ENCODE peak calls at places on chromosomes 6 and 20, in nine cellular contexts. One of them, this sample, is unnamed.

GRCh38 chr6:75372884-75373283 is 88.3 kb upstream of the TMEM30A start:
- DNase-seq in non-pigmented ciliary epithelial cell: no peak
- DNase-seq in NCI-H748 treated with DMSO at 0.1 percent for 48 hours: no peak
- DNase-seq in effector memory CD4-positive, alpha-beta T cell: no peak
- DNase-seq in psoas muscle: no peak
- DNase-seq in NCI-H2081: no peak
- DNase-seq in mesendoderm: no peak
- DNase-seq in NCI-H146: no peak
- DNase-seq in A549: no peak
- DNase-seq in this sample: no peak

GRCh38 chr6:123830110-123830509 is 26.4 kb downstream of the NKAIN2 start:
- DNase-seq in NCI-H146: no peak
- DNase-seq in effector memory CD4-positive, alpha-beta T cell: no peak
- DNase-seq in psoas muscle: no peak
- DNase-seq in A549: no peak
- DNase-seq in non-pigmented ciliary epithelial cell: no peak
- DNase-seq in mesendoderm: peak; percentile 84
- DNase-seq in NCI-H748 treated with DMSO at 0.1 percent for 48 hours: no peak
- DNase-seq in NCI-H2081: peak; percentile 21
- DNase-seq in this sample: no peak

GRCh38 chr20:6767536-6768227 is at the start of gene BMP2:
- DNase-seq in psoas muscle: peak; percentile 74
- DNase-seq in non-pigmented ciliary epithelial cell: no peak
- DNase-seq in NCI-H146: peak; percentile 78
- DNase-seq in A549: peak; percentile 29
- DNase-seq in mesendoderm: peak; percentile 84
- DNase-seq in NCI-H2081: peak; percentile 77
- DNase-seq in NCI-H748 treated with DMSO at 0.1 percent for 48 hours: peak; percentile 56
- DNase-seq in effector memory CD4-positive, alpha-beta T cell: no peak
- DNase-seq in this sample: no peak

GRCh38 chr20:48609491-48609978 is 218.3 kb downstream of the PREX1 start:
- DNase-seq in effector memory CD4-positive, alpha-beta T cell: no peak
- DNase-seq in A549: no peak
- DNase-seq in NCI-H146: no peak
- DNase-seq in non-pigmented ciliary epithelial cell: no peak
- DNase-seq in psoas muscle: no peak
- DNase-seq in NCI-H2081: no peak
- DNase-seq in mesendoderm: no peak
- DNase-seq in NCI-H748 treated with DMSO at 0.1 percent for 48 hours: no peak
- DNase-seq in this sample: no peak

GRCh38 chr6:14596410-14596809 is 478.8 kb downstream of the CD83 start:
- DNase-seq in NCI-H2081: no peak
- DNase-seq in psoas muscle: no peak
- DNase-seq in NCI-H748 treated with DMSO at 0.1 percent for 48 hours: no peak
- DNase-seq in NCI-H146: no peak
- DNase-seq in effector memory CD4-positive, alpha-beta T cell: no peak
- DNase-seq in mesendoderm: peak; percentile 32
- DNase-seq in A549: peak; percentile 5
- DNase-seq in non-pigmented ciliary epithelial cell: peak; percentile 47
- DNase-seq in this sample: no peak

GRCh38 chr20:49747707-49748524 is 34.2 kb upstream of the B4GALT5 start:
- DNase-seq in NCI-H748 treated with DMSO at 0.1 percent for 48 hours: no peak
- DNase-seq in non-pigmented ciliary epithelial cell: no peak
- DNase-seq in A549: no peak
- DNase-seq in NCI-H2081: no peak
- DNase-seq in psoas muscle: peak; percentile 97
- DNase-seq in effector memory CD4-positive, alpha-beta T cell: no peak
- DNase-seq in NCI-H146: no peak
- DNase-seq in mesendoderm: no peak
- DNase-seq in this sample: no peak

GRCh38 chr20:50546729-50547314 is 36.6 kb downstream of the PTPN1 start:
- DNase-seq in non-pigmented ciliary epithelial cell: no peak
- DNase-seq in A549: no peak
- DNase-seq in NCI-H146: no peak
- DNase-seq in mesendoderm: no peak
- DNase-seq in effector memory CD4-positive, alpha-beta T cell: no peak
- DNase-seq in NCI-H2081: no peak
- DNase-seq in NCI-H748 treated with DMSO at 0.1 percent for 48 hours: no peak
- DNase-seq in psoas muscle: no peak
- DNase-seq in this sample: no peak

GRCh38 chr20:35776513-35777101 is 4.8 kb downstream of the PHF20 start:
- DNase-seq in effector memory CD4-positive, alpha-beta T cell: no peak
- DNase-seq in NCI-H2081: peak; percentile 50
- DNase-seq in NCI-H146: peak; percentile 21
- DNase-seq in non-pigmented ciliary epithelial cell: no peak
- DNase-seq in psoas muscle: peak; percentile 75
- DNase-seq in NCI-H748 treated with DMSO at 0.1 percent for 48 hours: no peak
- DNase-seq in A549: no peak
- DNase-seq in mesendoderm: no peak
- DNase-seq in this sample: no peak

GRCh38 chr6:8070718-8071117 is 6.5 kb upstream of the BLOC1S5 start:
- DNase-seq in A549: no peak
- DNase-seq in NCI-H146: no peak
- DNase-seq in NCI-H748 treated with DMSO at 0.1 percent for 48 hours: no peak
- DNase-seq in effector memory CD4-positive, alpha-beta T cell: no peak
- DNase-seq in non-pigmented ciliary epithelial cell: no peak
- DNase-seq in psoas muscle: no peak
- DNase-seq in NCI-H2081: no peak
- DNase-seq in mesendoderm: no peak
- DNase-seq in this sample: no peak

GRCh38 chr6:26327450-26328264 is 37.3 kb upstream of the BTN3A2 start:
- DNase-seq in mesendoderm: peak; percentile 91
- DNase-seq in effector memory CD4-positive, alpha-beta T cell: peak; percentile 35
- DNase-seq in NCI-H2081: peak; percentile 64
- DNase-seq in A549: no peak
- DNase-seq in non-pigmented ciliary epithelial cell: no peak
- DNase-seq in psoas muscle: no peak
- DNase-seq in NCI-H748 treated with DMSO at 0.1 percent for 48 hours: peak; percentile 89
- DNase-seq in NCI-H146: peak; percentile 41
- DNase-seq in this sample: no peak

GRCh38 chr6:143224516-143224915 is 163.8 kb downstream of the AIG1 start:
- DNase-seq in NCI-H146: no peak
- DNase-seq in non-pigmented ciliary epithelial cell: no peak
- DNase-seq in NCI-H748 treated with DMSO at 0.1 percent for 48 hours: no peak
- DNase-seq in effector memory CD4-positive, alpha-beta T cell: no peak
- DNase-seq in mesendoderm: no peak
- DNase-seq in A549: no peak
- DNase-seq in NCI-H2081: no peak
- DNase-seq in psoas muscle: no peak
- DNase-seq in this sample: no peak

GRCh38 chr6:170388113-170388512 is 81.6 kb downstream of the FAM120B start:
- DNase-seq in A549: no peak
- DNase-seq in psoas muscle: no peak
- DNase-seq in NCI-H748 treated with DMSO at 0.1 percent for 48 hours: no peak
- DNase-seq in NCI-H146: no peak
- DNase-seq in effector memory CD4-positive, alpha-beta T cell: no peak
- DNase-seq in NCI-H2081: no peak
- DNase-seq in mesendoderm: no peak
- DNase-seq in non-pigmented ciliary epithelial cell: peak; percentile 80
- DNase-seq in this sample: peak; percentile 77

GRCh38 chr6:170433163-170434095 is 119.7 kb downstream of the PSMB1 start:
- DNase-seq in effector memory CD4-positive, alpha-beta T cell: no peak
- DNase-seq in NCI-H748 treated with DMSO at 0.1 percent for 48 hours: no peak
- DNase-seq in psoas muscle: no peak
- DNase-seq in NCI-H146: no peak
- DNase-seq in NCI-H2081: no peak
- DNase-seq in non-pigmented ciliary epithelial cell: no peak
- DNase-seq in mesendoderm: no peak
- DNase-seq in A549: no peak
- DNase-seq in this sample: no peak

GRCh38 chr6:152271681-152272464 is 365.3 kb downstream of the SYNE1 start:
- DNase-seq in NCI-H748 treated with DMSO at 0.1 percent for 48 hours: no peak
- DNase-seq in non-pigmented ciliary epithelial cell: no peak
- DNase-seq in mesendoderm: peak; percentile 84
- DNase-seq in psoas muscle: no peak
- DNase-seq in effector memory CD4-positive, alpha-beta T cell: no peak
- DNase-seq in NCI-H2081: no peak
- DNase-seq in A549: no peak
- DNase-seq in NCI-H146: no peak
- DNase-seq in this sample: peak; percentile 14

GRCh38 chr20:7989379-7989778 is 30.2 kb downstream of the TMX4 start:
- DNase-seq in effector memory CD4-positive, alpha-beta T cell: no peak
- DNase-seq in NCI-H2081: no peak
- DNase-seq in NCI-H748 treated with DMSO at 0.1 percent for 48 hours: no peak
- DNase-seq in psoas muscle: no peak
- DNase-seq in mesendoderm: no peak
- DNase-seq in NCI-H146: no peak
- DNase-seq in non-pigmented ciliary epithelial cell: no peak
- DNase-seq in A549: no peak
- DNase-seq in this sample: no peak

GRCh38 chr20:50373674-50374286 is 136.4 kb upstream of the PTPN1 start:
- DNase-seq in NCI-H748 treated with DMSO at 0.1 percent for 48 hours: no peak
- DNase-seq in NCI-H2081: no peak
- DNase-seq in mesendoderm: peak; percentile 14
- DNase-seq in effector memory CD4-positive, alpha-beta T cell: no peak
- DNase-seq in A549: peak; percentile 43
- DNase-seq in non-pigmented ciliary epithelial cell: no peak
- DNase-seq in NCI-H146: no peak
- DNase-seq in psoas muscle: no peak
- DNase-seq in this sample: no peak

GRCh38 chr6:16436550-16436949 is 198.2 kb downstream of the GMPR start:
- DNase-seq in NCI-H146: no peak
- DNase-seq in non-pigmented ciliary epithelial cell: no peak
- DNase-seq in NCI-H748 treated with DMSO at 0.1 percent for 48 hours: no peak
- DNase-seq in A549: no peak
- DNase-seq in psoas muscle: no peak
- DNase-seq in NCI-H2081: no peak
- DNase-seq in mesendoderm: no peak
- DNase-seq in effector memory CD4-positive, alpha-beta T cell: no peak
- DNase-seq in this sample: no peak

GRCh38 chr6:42279144-42279781 is 61.6 kb upstream of the MRPS10 start:
- DNase-seq in mesendoderm: no peak
- DNase-seq in psoas muscle: peak; percentile 59
- DNase-seq in NCI-H146: no peak
- DNase-seq in A549: peak; percentile 15
- DNase-seq in effector memory CD4-positive, alpha-beta T cell: no peak
- DNase-seq in NCI-H2081: no peak
- DNase-seq in NCI-H748 treated with DMSO at 0.1 percent for 48 hours: no peak
- DNase-seq in non-pigmented ciliary epithelial cell: no peak
- DNase-seq in this sample: no peak

GRCh38 chr20:17969276-17969883 is 562 bp downstream of the MGME1 start:
- DNase-seq in NCI-H146: peak; percentile 61
- DNase-seq in NCI-H2081: peak; percentile 47
- DNase-seq in NCI-H748 treated with DMSO at 0.1 percent for 48 hours: peak; percentile 47
- DNase-seq in psoas muscle: peak; percentile 72
- DNase-seq in effector memory CD4-positive, alpha-beta T cell: peak; percentile 30
- DNase-seq in non-pigmented ciliary epithelial cell: no peak
- DNase-seq in mesendoderm: peak; percentile 86
- DNase-seq in A549: peak; percentile 70
- DNase-seq in this sample: no peak

GRCh38 chr6:10033223-10033829 is 381.5 kb downstream of the TFAP2A start:
- DNase-seq in NCI-H146: peak; percentile 46
- DNase-seq in non-pigmented ciliary epithelial cell: peak; percentile 8
- DNase-seq in NCI-H2081: peak; percentile 30
- DNase-seq in A549: peak; percentile 54
- DNase-seq in mesendoderm: peak; percentile 88
- DNase-seq in effector memory CD4-positive, alpha-beta T cell: no peak
- DNase-seq in psoas muscle: no peak
- DNase-seq in NCI-H748 treated with DMSO at 0.1 percent for 48 hours: peak; percentile 84
- DNase-seq in this sample: no peak

GRCh38 chr20:59402697-59403096 is 102.3 kb downstream of the EDN3 start:
- DNase-seq in mesendoderm: peak; percentile 19
- DNase-seq in effector memory CD4-positive, alpha-beta T cell: no peak
- DNase-seq in NCI-H748 treated with DMSO at 0.1 percent for 48 hours: peak; percentile 55
- DNase-seq in non-pigmented ciliary epithelial cell: no peak
- DNase-seq in psoas muscle: no peak
- DNase-seq in NCI-H146: peak; percentile 4
- DNase-seq in NCI-H2081: no peak
- DNase-seq in A549: no peak
- DNase-seq in this sample: no peak

GRCh38 chr6:167678102-167679101 is 148.3 kb upstream of the AFDN start:
- DNase-seq in mesendoderm: peak; percentile 52
- DNase-seq in NCI-H146: no peak
- DNase-seq in NCI-H748 treated with DMSO at 0.1 percent for 48 hours: no peak
- DNase-seq in non-pigmented ciliary epithelial cell: no peak
- DNase-seq in A549: no peak
- DNase-seq in psoas muscle: peak; percentile 67
- DNase-seq in NCI-H2081: no peak
- DNase-seq in effector memory CD4-positive, alpha-beta T cell: no peak
- DNase-seq in this sample: no peak

GRCh38 chr6:42441661-42442081 is 10.1 kb downstream of the TRERF1 start:
- DNase-seq in mesendoderm: peak; percentile 88
- DNase-seq in NCI-H146: no peak
- DNase-seq in effector memory CD4-positive, alpha-beta T cell: no peak
- DNase-seq in A549: no peak
- DNase-seq in psoas muscle: no peak
- DNase-seq in non-pigmented ciliary epithelial cell: no peak
- DNase-seq in NCI-H748 treated with DMSO at 0.1 percent for 48 hours: no peak
- DNase-seq in NCI-H2081: no peak
- DNase-seq in this sample: no peak

GRCh38 chr6:3226422-3227362 is 761 bp downstream of the TUBB2B start:
- DNase-seq in mesendoderm: peak; percentile 81
- DNase-seq in NCI-H146: peak; percentile 69
- DNase-seq in psoas muscle: peak; percentile 63
- DNase-seq in effector memory CD4-positive, alpha-beta T cell: no peak
- DNase-seq in A549: no peak
- DNase-seq in non-pigmented ciliary epithelial cell: no peak
- DNase-seq in NCI-H748 treated with DMSO at 0.1 percent for 48 hours: peak; percentile 62
- DNase-seq in NCI-H2081: peak; percentile 59
- DNase-seq in this sample: no peak

GRCh38 chr20:40532103-40532502 is 156.9 kb downstream of the MAFB start:
- DNase-seq in NCI-H146: no peak
- DNase-seq in mesendoderm: peak; percentile 64
- DNase-seq in effector memory CD4-positive, alpha-beta T cell: no peak
- DNase-seq in NCI-H748 treated with DMSO at 0.1 percent for 48 hours: no peak
- DNase-seq in A549: no peak
- DNase-seq in non-pigmented ciliary epithelial cell: no peak
- DNase-seq in psoas muscle: no peak
- DNase-seq in NCI-H2081: no peak
- DNase-seq in this sample: no peak

GRCh38 chr6:113695506-113695905 is 161.6 kb upstream of the MARCKS start:
- DNase-seq in effector memory CD4-positive, alpha-beta T cell: no peak
- DNase-seq in mesendoderm: no peak
- DNase-seq in psoas muscle: no peak
- DNase-seq in non-pigmented ciliary epithelial cell: no peak
- DNase-seq in NCI-H748 treated with DMSO at 0.1 percent for 48 hours: no peak
- DNase-seq in NCI-H2081: no peak
- DNase-seq in NCI-H146: no peak
- DNase-seq in A549: no peak
- DNase-seq in this sample: peak; percentile 52

GRCh38 chr6:88177961-88178464 is 11.9 kb upstream of the CNR1 start:
- DNase-seq in non-pigmented ciliary epithelial cell: no peak
- DNase-seq in mesendoderm: peak; percentile 29
- DNase-seq in NCI-H146: no peak
- DNase-seq in NCI-H2081: no peak
- DNase-seq in A549: no peak
- DNase-seq in NCI-H748 treated with DMSO at 0.1 percent for 48 hours: no peak
- DNase-seq in psoas muscle: no peak
- DNase-seq in effector memory CD4-positive, alpha-beta T cell: no peak
- DNase-seq in this sample: no peak

This sample was measured in AG04449.